ENCODE peak calls at places on chromosomes 7 and 10, in ten cellular contexts. W is osteocyte, A is MCF 10A, Z is body of pancreas, X is fibroblast of mammary gland, V is RWPE1, I is WTC11, O is K562, U is astrocyte of the spinal cord, J is AG09309. C is an unnamed sample.
A peak's percentile ranks its signal among the peaks of the same experiment; 100 is the strongest.

GRCh38 chr10:70680899-70681730 is 8.8 kb downstream of the ADAMTS14 start:
- DNase-seq in W (no peak), A (no peak), Z (no peak), X (no peak), V (no peak), I (no peak), O (no peak), U (no peak), J (no peak), C (no peak)

GRCh38 chr10:10941106-10941505 is 76.6 kb upstream of the CELF2 start:
- DNase-seq in W (no peak), A (no peak), Z (no peak), X (no peak), V (no peak), I (no peak), O (no peak), U (no peak), J (no peak), C (no peak)

GRCh38 chr7:4683043-4683883 is 1.2 kb downstream of the FOXK1 start:
- DNase-seq in W (no peak), A (peak; percentile 38), Z (no peak), X (peak; percentile 33), V (peak; percentile 45), I (no peak), O (peak; percentile 70), U (no peak), J (no peak), C (no peak)

GRCh38 chr7:2553831-2554581 is 1.3 kb downstream of the BRAT1 start:
- DNase-seq in W (no peak), A (peak; percentile 42), Z (no peak), X (no peak), V (peak; percentile 34), I (no peak), O (peak; percentile 10), U (no peak), J (no peak), C (no peak)

GRCh38 chr7:3432916-3433315 is 131.9 kb downstream of the SDK1 start:
- DNase-seq in W (no peak), A (no peak), Z (peak; percentile 9), X (peak; percentile 84), V (no peak), I (no peak), O (no peak), U (no peak), J (no peak), C (no peak)

GRCh38 chr7:158530800-158531609 is 56.6 kb downstream of the PTPRN2 start:
- DNase-seq in W (no peak), A (no peak), Z (no peak), X (no peak), V (no peak), I (no peak), O (no peak), U (no peak), J (no peak), C (no peak)

GRCh38 chr7:98202367-98203195 is 8.7 kb upstream of the BHLHA15 start:
- DNase-seq in W (no peak), A (no peak), Z (no peak), X (no peak), V (no peak), I (no peak), O (no peak), U (no peak), J (no peak), C (peak; percentile 14)

GRCh38 chr7:2128601-2129375 is 104.0 kb downstream of the MAD1L1 start:
- DNase-seq in W (no peak), A (no peak), Z (no peak), X (no peak), V (no peak), I (no peak), O (no peak), U (no peak), J (no peak), C (no peak)

GRCh38 chr10:107409517-107409916 is 245.0 kb upstream of the SORCS1 start:
- DNase-seq in W (no peak), A (peak; percentile 63), Z (peak; percentile 4), X (peak; percentile 33), V (peak; percentile 12), I (peak; percentile 16), O (no peak), U (peak; percentile 5), J (no peak), C (no peak)

GRCh38 chr10:114550756-114551290 is 107.3 kb downstream of the ABLIM1 start:
- DNase-seq in W (no peak), A (peak; percentile 39), Z (no peak), X (peak; percentile 46), V (no peak), I (no peak), O (no peak), U (peak; percentile 55), J (peak; percentile 4), C (no peak)

GRCh38 chr7:21461282-21461681 is 33.4 kb downstream of the SP4 start:
- DNase-seq in W (no peak), A (no peak), Z (no peak), X (no peak), V (no peak), I (no peak), O (no peak), U (no peak), J (no peak), C (no peak)

GRCh38 chr10:34346516-34347150 is 468.5 kb downstream of the PARD3 start:
- DNase-seq in W (no peak), A (no peak), Z (no peak), X (peak; percentile 22), V (no peak), I (no peak), O (no peak), U (no peak), J (no peak), C (no peak)

GRCh38 chr7:44050915-44051560 is 6.5 kb downstream of the DBNL start:
- DNase-seq in W (no peak), A (no peak), Z (no peak), X (no peak), V (no peak), I (no peak), O (no peak), U (no peak), J (no peak), C (no peak)

DNA sequence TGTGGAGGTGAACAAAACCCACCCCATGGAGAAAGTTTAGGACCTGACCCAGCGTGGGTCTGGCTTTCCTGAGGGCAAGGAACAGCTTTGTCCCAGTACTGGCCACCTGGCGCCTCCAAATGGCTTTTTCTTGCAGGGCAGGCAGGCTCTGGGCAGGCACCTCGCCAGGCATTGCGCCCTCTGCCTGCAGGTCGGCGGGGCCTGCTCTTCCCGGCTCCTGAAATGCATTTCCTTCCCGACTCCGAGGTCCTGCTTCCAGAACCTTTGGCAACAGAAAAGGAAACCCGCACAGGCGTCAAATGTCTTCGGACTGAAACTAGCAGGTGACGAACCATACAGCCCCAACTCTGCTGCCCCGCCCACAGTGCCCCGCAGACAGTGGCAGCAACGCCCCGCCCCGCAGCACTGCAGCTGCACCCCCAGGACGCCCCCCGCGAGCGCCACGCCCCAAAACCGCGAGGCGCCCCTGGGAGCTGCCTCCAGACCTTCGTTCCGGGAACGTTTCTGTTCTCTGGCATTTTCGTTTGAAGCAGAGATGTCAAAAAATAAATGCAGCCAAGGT is 65.5 kb downstream of the C10orf143 start:
- DNase-seq in W (no peak), A (peak; percentile 32), Z (no peak), X (peak; percentile 48), V (peak; percentile 43), I (peak; percentile 78), O (peak; percentile 18), U (no peak), J (no peak), C (no peak)
- TF ChIP-seq CTCF in W (no peak), A (peak; percentile 6), Z (peak; percentile 10), X (peak; percentile 48), V (no peak), I (peak; percentile 39), O (peak; percentile 62), U (no peak), J (peak; percentile 59), C (no peak)

DNA sequence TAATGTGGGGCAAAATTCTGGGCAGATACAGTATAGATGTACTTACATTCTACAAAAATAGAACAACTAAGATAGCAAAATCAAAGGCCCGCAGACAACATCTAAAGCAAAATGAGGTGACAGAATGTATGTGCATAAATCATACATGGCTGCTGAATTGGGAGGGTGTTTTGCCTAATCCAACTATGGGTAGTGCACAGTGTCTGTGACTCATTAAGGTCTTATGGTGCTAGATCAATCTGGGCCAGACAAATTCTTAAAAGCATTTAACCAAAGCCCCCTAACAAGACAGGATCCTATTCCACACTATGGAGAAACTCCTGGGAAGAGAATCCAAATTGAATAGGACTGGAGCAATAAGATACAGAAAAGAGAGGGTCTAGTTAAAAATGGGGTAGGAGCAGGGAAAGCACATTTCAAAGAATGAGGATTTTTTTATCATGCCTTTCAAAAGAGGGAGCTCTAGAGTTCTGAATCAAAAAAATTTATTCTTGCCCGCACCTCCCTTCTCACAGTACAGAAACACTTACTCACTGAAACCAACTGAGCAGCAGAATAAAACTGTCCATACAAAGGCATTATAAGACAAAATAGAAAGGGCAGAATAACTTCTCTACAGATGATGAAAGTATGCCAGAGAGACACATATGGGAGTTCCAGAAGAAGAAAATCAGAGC is 181.3 kb downstream of the RNLS start:
- DNase-seq in W (no peak), A (peak; percentile 32), Z (no peak), X (peak; percentile 46), V (peak; percentile 26), I (no peak), O (no peak), U (peak; percentile 37), J (no peak), C (no peak)
- TF ChIP-seq CTCF in W (peak; percentile 48), A (peak; percentile 33), Z (peak; percentile 19), X (peak; percentile 42), V (peak; percentile 23), I (no peak), O (no peak), U (peak; percentile 42), J (peak; percentile 41), C (no peak)

DNA sequence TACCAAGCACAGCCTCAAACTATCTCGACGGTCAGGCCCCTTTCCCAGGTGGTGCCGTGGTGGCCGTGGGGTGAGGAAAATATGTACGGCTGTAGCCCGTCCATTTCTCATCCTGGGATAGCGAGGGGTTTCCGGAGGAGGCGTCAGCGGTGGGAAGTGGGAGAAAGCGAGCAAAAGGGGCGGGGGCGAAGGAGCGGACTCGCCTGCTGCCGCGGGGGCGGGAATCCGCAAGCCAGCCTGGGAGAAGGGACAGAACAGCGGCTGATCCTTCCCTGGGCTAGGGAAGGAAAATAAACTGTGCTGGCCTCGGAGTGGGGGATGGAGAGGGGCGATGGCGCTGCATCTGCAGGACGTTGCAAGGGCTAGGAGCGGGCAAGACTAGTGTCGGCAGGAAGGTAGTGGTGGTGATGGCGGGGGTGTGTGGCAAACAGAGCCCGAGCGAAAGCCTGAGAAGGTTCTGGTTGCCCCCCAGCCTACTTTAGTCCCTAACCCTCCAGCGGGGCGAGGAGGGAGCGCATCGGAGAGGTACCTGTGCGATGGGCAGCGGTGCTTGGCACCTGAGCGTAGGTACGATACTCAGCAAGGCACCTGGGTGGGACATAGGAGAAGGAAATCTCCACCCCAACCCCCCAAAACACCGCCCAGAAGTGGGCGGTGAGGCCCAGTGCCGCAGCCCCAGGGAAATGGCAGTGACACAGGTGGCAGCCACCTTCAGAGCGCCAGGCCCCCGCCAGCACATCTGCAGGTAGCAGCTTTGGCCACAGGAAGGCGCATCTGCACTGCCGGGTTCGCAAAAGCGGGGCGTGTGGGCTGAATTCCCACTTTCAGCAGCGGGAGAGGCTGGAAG is 49.9 kb upstream of the STEAP1B start:
- DNase-seq in W (no peak), A (peak; percentile 45), Z (peak; percentile 62), X (no peak), V (peak; percentile 52), I (peak; percentile 90), O (no peak), U (peak; percentile 17), J (no peak), C (peak; percentile 65)
- TF ChIP-seq CTCF in W (peak; percentile 47), A (peak; percentile 52), Z (peak; percentile 34), X (peak; percentile 42), V (peak; percentile 92), I (peak; percentile 46), O (peak; percentile 24), U (peak; percentile 83), J (peak; percentile 66), C (peak; percentile 23)

GRCh38 chr7:116341222-116341907 is 131.0 kb downstream of the TES start:
- DNase-seq in W (no peak), A (peak; percentile 34), Z (no peak), X (no peak), V (no peak), I (no peak), O (no peak), U (no peak), J (no peak), C (no peak)
- TF ChIP-seq CTCF in W (peak; percentile 17), A (peak; percentile 14), Z (peak; percentile 15), X (peak; percentile 34), V (no peak), I (no peak), O (peak; percentile 57), U (peak; percentile 12), J (peak; percentile 15), C (no peak)